ENCODE peak calls at places on chromosomes 3 and 15, in nine cellular contexts. Y is pancreas, N is AG04450, S is GM12865, V is BJ, A is AG10803, I is mammary epithelial cell, Z is fibroblast of mammary gland, J is ascending aorta. W is an unnamed sample.

GRCh38 chr3:62095756-62096155 is 277.6 kb downstream of the FEZF2 start:
- DNase-seq in Y (no peak), N (no peak), S (no peak), V (no peak), A (no peak), I (no peak), Z (no peak), J (no peak), W (no peak)

GRCh38 chr3:139326707-139327106 is 17.1 kb upstream of the MRPS22 start:
- DNase-seq in Y (no peak), N (no peak), S (no peak), V (no peak), A (no peak), I (no peak), Z (no peak), J (no peak), W (no peak)

GRCh38 chr3:15979490-15979889 is 181.7 kb upstream of the ANKRD28 start:
- DNase-seq in Y (no peak), N (no peak), S (no peak), V (no peak), A (peak), I (no peak), Z (peak), J (no peak), W (no peak)

GRCh38 chr3:40608091-40608490 is 83.3 kb downstream of the ZNF621 start:
- DNase-seq in Y (no peak), N (no peak), S (no peak), V (no peak), A (no peak), I (peak), Z (no peak), J (no peak), W (no peak)

GRCh38 chr3:142285057-142285666 is 59.8 kb upstream of the GK5 start:
- DNase-seq in Y (no peak), N (no peak), S (no peak), V (no peak), A (no peak), I (no peak), Z (no peak), J (no peak), W (no peak)

GRCh38 chr15:65873271-65873670 is 4.0 kb downstream of the RAB11A start:
- DNase-seq in Y (no peak), N (no peak), S (no peak), V (no peak), A (no peak), I (peak), Z (no peak), J (no peak), W (no peak)

GRCh38 chr15:38041576-38041975 is 107.1 kb downstream of the TMCO5A start:
- DNase-seq in Y (no peak), N (no peak), S (no peak), V (peak), A (peak), I (peak), Z (peak), J (no peak), W (peak)

GRCh38 chr15:29098652-29099051 is 171.0 kb downstream of the NSMCE3 start:
- DNase-seq in Y (no peak), N (no peak), S (no peak), V (no peak), A (no peak), I (no peak), Z (no peak), J (no peak), W (no peak)

GRCh38 chr3:112775011-112775742 is 71.5 kb downstream of the CD200R1L start:
- DNase-seq in Y (no peak), N (peak), S (no peak), V (peak), A (peak), I (no peak), Z (peak), J (peak), W (no peak)

GRCh38 chr15:77547801-77548607 is 84.7 kb downstream of the LINGO1 start:
- DNase-seq in Y (no peak), N (no peak), S (no peak), V (no peak), A (no peak), I (no peak), Z (no peak), J (no peak), W (no peak)

GRCh38 chr15:66744610-66745279 is 42.7 kb downstream of the SMAD6 start:
- DNase-seq in Y (no peak), N (no peak), S (no peak), V (no peak), A (no peak), I (no peak), Z (no peak), J (no peak), W (no peak)

GRCh38 chr3:188000361-188000861 is 153.5 kb upstream of the LPP start:
- DNase-seq in Y (peak), N (no peak), S (no peak), V (no peak), A (no peak), I (no peak), Z (no peak), J (no peak), W (no peak)

GRCh38 chr3:73580343-73580742 is 44.4 kb downstream of the PDZRN3 start:
- DNase-seq in Y (no peak), N (peak), S (peak), V (no peak), A (peak), I (peak), Z (peak), J (no peak), W (peak)

GRCh38 chr3:159586587-159587202 is 401.9 kb upstream of the IL12A start:
- DNase-seq in Y (no peak), N (peak), S (no peak), V (no peak), A (peak), I (peak), Z (peak), J (no peak), W (peak)

GRCh38 chr3:171646357-171647133 is 163.7 kb downstream of the PLD1 start:
- DNase-seq in Y (no peak), N (peak), S (peak), V (peak), A (peak), I (peak), Z (peak), J (no peak), W (peak)

GRCh38 chr3:144085964-144086363 is 114.3 kb downstream of the DIPK2A start:
- DNase-seq in Y (no peak), N (no peak), S (no peak), V (no peak), A (peak), I (peak), Z (peak), J (no peak), W (no peak)

GRCh38 chr15:47157827-47158226 is 559.5 kb upstream of the SEMA6D start:
- DNase-seq in Y (no peak), N (no peak), S (no peak), V (no peak), A (no peak), I (no peak), Z (no peak), J (no peak), W (no peak)

GRCh38 chr3:34731879-34732278 is 907.4 kb upstream of the ARPP21 start:
- DNase-seq in Y (no peak), N (no peak), S (no peak), V (no peak), A (no peak), I (no peak), Z (no peak), J (no peak), W (no peak)

GRCh38 chr3:16130066-16130465 is 44.4 kb upstream of the GALNT15 start:
- DNase-seq in Y (no peak), N (peak), S (no peak), V (peak), A (peak), I (no peak), Z (peak), J (no peak), W (no peak)

GRCh38 chr3:41769106-41769505 is 192.8 kb downstream of the ULK4 start:
- DNase-seq in Y (no peak), N (no peak), S (no peak), V (no peak), A (no peak), I (no peak), Z (no peak), J (no peak), W (no peak)

GRCh38 chr15:66023322-66023972 is 154.2 kb downstream of the RAB11A start:
- DNase-seq in Y (no peak), N (no peak), S (no peak), V (no peak), A (no peak), I (no peak), Z (no peak), J (no peak), W (no peak)

GRCh38 chr3:19250959-19251610 is 102.8 kb downstream of the KCNH8 start:
- DNase-seq in Y (no peak), N (no peak), S (no peak), V (no peak), A (no peak), I (no peak), Z (no peak), J (no peak), W (no peak)

GRCh38 chr3:194095464-194095863 is 40.5 kb upstream of the HES1 start:
- DNase-seq in Y (peak), N (no peak), S (no peak), V (no peak), A (no peak), I (no peak), Z (no peak), J (no peak), W (no peak)

GRCh38 chr3:148955544-148956346 is 35.6 kb upstream of the GYG1 start:
- DNase-seq in Y (peak), N (peak), S (peak), V (peak), A (peak), I (peak), Z (peak), J (peak), W (peak)

GRCh38 chr3:126570103-126570541 is 11.4 kb upstream of the C3orf22 start:
- DNase-seq in Y (no peak), N (no peak), S (no peak), V (no peak), A (no peak), I (no peak), Z (no peak), J (no peak), W (no peak)

GRCh38 chr3:132803889-132804288 is 81.7 kb upstream of the NPHP3 start:
- DNase-seq in Y (no peak), N (no peak), S (no peak), V (no peak), A (peak), I (peak), Z (no peak), J (no peak), W (no peak)

GRCh38 chr15:89442671-89443307 is 53.6 kb downstream of the RHCG start:
- DNase-seq in Y (peak), N (no peak), S (peak), V (no peak), A (peak), I (no peak), Z (peak), J (no peak), W (no peak)

GRCh38 chr3:160450846-160451245 is 1.3 kb upstream of the TRIM59 start:
- DNase-seq in Y (no peak), N (peak), S (no peak), V (peak), A (peak), I (no peak), Z (peak), J (no peak), W (peak)

GRCh38 chr3:25071846-25072245 is 356.2 kb upstream of the RARB start:
- DNase-seq in Y (no peak), N (no peak), S (no peak), V (no peak), A (no peak), I (no peak), Z (no peak), J (no peak), W (no peak)

GRCh38 chr3:124456506-124456905 is 273.7 kb upstream of the UMPS start:
- DNase-seq in Y (no peak), N (no peak), S (no peak), V (no peak), A (no peak), I (no peak), Z (no peak), J (no peak), W (no peak)

GRCh38 chr3:128878556-128879124 is 780 bp upstream of the ACAD9 start:
- DNase-seq in Y (no peak), N (no peak), S (peak), V (peak), A (peak), I (peak), Z (peak), J (peak), W (no peak)

GRCh38 chr3:124563376-124563775 is 166.9 kb upstream of the UMPS start:
- DNase-seq in Y (no peak), N (no peak), S (no peak), V (no peak), A (no peak), I (peak), Z (peak), J (no peak), W (no peak)

GRCh38 chr15:32993285-32993684 is 201.2 kb downstream of the FMN1 start:
- DNase-seq in Y (no peak), N (no peak), S (peak), V (no peak), A (peak), I (no peak), Z (peak), J (no peak), W (no peak)

GRCh38 chr15:89633585-89633984 is 21.7 kb downstream of the KIF7 start:
- DNase-seq in Y (no peak), N (no peak), S (no peak), V (no peak), A (no peak), I (no peak), Z (no peak), J (no peak), W (no peak)

GRCh38 chr3:165256554-165256953 is 60.4 kb upstream of the SLITRK3 start:
- DNase-seq in Y (no peak), N (no peak), S (no peak), V (no peak), A (no peak), I (no peak), Z (no peak), J (no peak), W (no peak)
- TF ChIP-seq CTCF in Y (no peak), N (peak), S (no peak), V (no peak), A (no peak), I (peak), Z (peak), J (no peak), W (no peak)

GRCh38 chr15:59611277-59612260 is at the start of gene GCNT3:
- DNase-seq in Y (no peak), N (no peak), S (no peak), V (no peak), A (no peak), I (peak), Z (peak), J (no peak), W (no peak)

GRCh38 chr15:59615661-59616060 is 4.1 kb downstream of the GCNT3 start:
- DNase-seq in Y (no peak), N (no peak), S (no peak), V (no peak), A (no peak), I (no peak), Z (no peak), J (no peak), W (no peak)

GRCh38 chr15:59614153-59614552 is 2.6 kb downstream of the GCNT3 start:
- DNase-seq in Y (no peak), N (no peak), S (no peak), V (no peak), A (no peak), I (no peak), Z (no peak), J (no peak), W (no peak)

GRCh38 chr15:59622289-59622688 is 10.7 kb downstream of the GCNT3 start:
- DNase-seq in Y (no peak), N (no peak), S (peak), V (no peak), A (no peak), I (peak), Z (peak), J (no peak), W (peak)

GRCh38 chr15:59616390-59616789 is 4.8 kb downstream of the GCNT3 start:
- DNase-seq in Y (no peak), N (no peak), S (no peak), V (no peak), A (no peak), I (no peak), Z (no peak), J (no peak), W (no peak)
- TF ChIP-seq CTCF in Y (no peak), N (no peak), S (no peak), V (no peak), A (no peak), I (peak), Z (no peak), J (no peak), W (no peak)

DNA sequence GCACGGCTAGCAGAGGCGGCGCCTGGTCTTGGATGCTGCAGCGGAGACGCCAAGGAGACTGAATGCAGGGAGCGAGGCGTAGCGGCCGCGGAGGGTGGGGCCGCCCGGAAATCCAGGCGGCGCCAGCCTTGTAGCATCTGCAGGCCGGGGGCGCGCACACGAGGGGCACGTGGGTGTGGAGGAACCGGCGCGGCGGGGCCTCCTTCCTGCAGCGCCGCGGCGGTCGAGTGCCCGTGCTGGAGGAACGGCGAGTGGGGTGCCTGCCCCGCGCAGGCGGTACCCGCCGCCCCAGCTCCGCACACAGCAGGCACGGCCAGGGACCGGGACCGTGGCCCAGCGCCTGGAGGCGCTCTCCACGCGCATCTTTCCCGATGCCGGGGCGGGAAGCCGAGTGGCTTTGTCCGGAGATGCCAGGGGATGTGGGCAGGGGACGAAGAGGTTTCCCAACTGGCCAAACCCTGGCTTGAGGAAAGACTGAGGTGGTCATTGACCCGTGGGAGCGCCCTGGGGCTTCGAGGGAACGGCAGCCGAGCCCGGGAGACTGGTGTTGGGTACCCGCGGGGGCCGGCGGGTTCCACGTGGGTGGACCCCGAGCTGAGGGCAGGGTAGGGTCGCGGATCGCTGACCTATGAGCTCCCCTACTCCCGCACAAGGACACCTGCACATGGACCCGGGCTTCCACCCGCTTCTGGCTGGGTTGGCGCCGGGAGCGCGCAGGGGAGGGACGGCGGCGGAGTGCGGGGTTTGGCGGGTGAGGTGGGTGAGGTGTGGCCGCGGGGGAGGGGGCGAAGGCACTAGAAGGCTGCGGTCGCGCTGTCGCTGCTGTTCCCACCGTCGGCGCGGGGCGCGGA is 246.4 kb upstream of the TOPAZ1 start:
- DNase-seq in Y (no peak), N (no peak), S (peak), V (no peak), A (peak), I (peak), Z (peak), J (no peak), W (no peak)
- TF ChIP-seq CTCF in Y (no peak), N (no peak), S (no peak), V (peak), A (no peak), I (no peak), Z (no peak), J (no peak), W (no peak)

GRCh38 chr3:53044371-53045106 is 1.3 kb downstream of the SFMBT1 start:
- DNase-seq in Y (peak), N (no peak), S (peak), V (no peak), A (peak), I (peak), Z (peak), J (no peak), W (no peak)
- TF ChIP-seq CTCF in Y (no peak), N (no peak), S (no peak), V (no peak), A (no peak), I (no peak), Z (no peak), J (no peak), W (no peak)

GRCh38 chr15:101664303-101664913 is 12.2 kb upstream of the TM2D3 start:
- DNase-seq in Y (no peak), N (no peak), S (no peak), V (no peak), A (peak), I (no peak), Z (peak), J (no peak), W (no peak)
- TF ChIP-seq CTCF in Y (no peak), N (peak), S (no peak), V (peak), A (peak), I (peak), Z (peak), J (no peak), W (peak)

W was measured in HFF-Myc.